ENCODE peak calls at places on chromosomes 7 and 10, in six cellular contexts. One of them, this sample, is unnamed.

GRCh38 chr7:103150192-103150591 is 1.3 kb upstream of the NAPEPLD start:
- DNase-seq in NCI-H446: no peak
- DNase-seq in activated CD8-positive, alpha-beta T cell treated with anti-CD3 and anti-CD28 coated beads for 36 hours: no peak
- DNase-seq in NCI-H2081: no peak
- DNase-seq in T47D: no peak
- DNase-seq in iPS-NIHi11: no peak
- DNase-seq in this sample: no peak

GRCh38 chr10:60495357-60495756 is 105.7 kb upstream of the ANK3 start:
- DNase-seq in T47D: no peak
- DNase-seq in iPS-NIHi11: no peak
- DNase-seq in activated CD8-positive, alpha-beta T cell treated with anti-CD3 and anti-CD28 coated beads for 36 hours: no peak
- DNase-seq in NCI-H2081: no peak
- DNase-seq in NCI-H446: no peak
- DNase-seq in this sample: no peak

GRCh38 chr10:73000973-73001372 is 46.4 kb upstream of the PLA2G12B start:
- DNase-seq in NCI-H2081: no peak
- DNase-seq in NCI-H446: no peak
- DNase-seq in T47D: no peak
- DNase-seq in activated CD8-positive, alpha-beta T cell treated with anti-CD3 and anti-CD28 coated beads for 36 hours: no peak
- DNase-seq in iPS-NIHi11: no peak
- DNase-seq in this sample: no peak

GRCh38 chr10:79405221-79405994 is 40.0 kb downstream of the ZCCHC24 start:
- DNase-seq in NCI-H446: no peak
- DNase-seq in NCI-H2081: no peak
- DNase-seq in T47D: no peak
- DNase-seq in activated CD8-positive, alpha-beta T cell treated with anti-CD3 and anti-CD28 coated beads for 36 hours: no peak
- DNase-seq in iPS-NIHi11: no peak
- DNase-seq in this sample: no peak

GRCh38 chr10:100569687-100570517 is 34.2 kb downstream of the HIF1AN start:
- DNase-seq in iPS-NIHi11: peak; percentile 82
- DNase-seq in T47D: no peak
- DNase-seq in NCI-H446: peak; percentile 0
- DNase-seq in activated CD8-positive, alpha-beta T cell treated with anti-CD3 and anti-CD28 coated beads for 36 hours: peak; percentile 35
- DNase-seq in NCI-H2081: no peak
- DNase-seq in this sample: peak; percentile 66

GRCh38 chr10:119020627-119020946 is 8.9 kb upstream of the NANOS1 start:
- DNase-seq in NCI-H446: no peak
- DNase-seq in NCI-H2081: no peak
- DNase-seq in activated CD8-positive, alpha-beta T cell treated with anti-CD3 and anti-CD28 coated beads for 36 hours: peak; percentile 62
- DNase-seq in iPS-NIHi11: no peak
- DNase-seq in T47D: no peak
- DNase-seq in this sample: no peak

GRCh38 chr7:111312966-111313365 is 222.0 kb downstream of the LRRN3 start:
- DNase-seq in iPS-NIHi11: no peak
- DNase-seq in activated CD8-positive, alpha-beta T cell treated with anti-CD3 and anti-CD28 coated beads for 36 hours: no peak
- DNase-seq in NCI-H446: no peak
- DNase-seq in NCI-H2081: no peak
- DNase-seq in T47D: no peak
- DNase-seq in this sample: no peak

GRCh38 chr10:45817912-45818311 is 29.4 kb downstream of the AGAP4 start:
- DNase-seq in NCI-H446: no peak
- DNase-seq in iPS-NIHi11: no peak
- DNase-seq in NCI-H2081: no peak
- DNase-seq in T47D: no peak
- DNase-seq in activated CD8-positive, alpha-beta T cell treated with anti-CD3 and anti-CD28 coated beads for 36 hours: no peak
- DNase-seq in this sample: no peak

GRCh38 chr10:79382491-79382941 is 35.2 kb downstream of the PPIF start:
- DNase-seq in NCI-H446: no peak
- DNase-seq in T47D: no peak
- DNase-seq in activated CD8-positive, alpha-beta T cell treated with anti-CD3 and anti-CD28 coated beads for 36 hours: no peak
- DNase-seq in iPS-NIHi11: no peak
- DNase-seq in NCI-H2081: no peak
- DNase-seq in this sample: no peak

GRCh38 chr7:97971120-97971989 is 18.6 kb downstream of the OCM2 start:
- DNase-seq in T47D: peak; percentile 23
- DNase-seq in NCI-H446: no peak
- DNase-seq in iPS-NIHi11: no peak
- DNase-seq in activated CD8-positive, alpha-beta T cell treated with anti-CD3 and anti-CD28 coated beads for 36 hours: peak; percentile 44
- DNase-seq in NCI-H2081: no peak
- DNase-seq in this sample: no peak

GRCh38 chr7:12770227-12770975 is 83.0 kb downstream of the ARL4A start:
- DNase-seq in iPS-NIHi11: no peak
- DNase-seq in NCI-H446: peak; percentile 69
- DNase-seq in activated CD8-positive, alpha-beta T cell treated with anti-CD3 and anti-CD28 coated beads for 36 hours: no peak
- DNase-seq in T47D: no peak
- DNase-seq in NCI-H2081: no peak
- DNase-seq in this sample: peak; percentile 6

GRCh38 chr10:79070611-79071534 is 2.1 kb downstream of the ZMIZ1 start:
- DNase-seq in iPS-NIHi11: peak; percentile 70
- DNase-seq in T47D: peak; percentile 91
- DNase-seq in NCI-H2081: peak; percentile 27
- DNase-seq in activated CD8-positive, alpha-beta T cell treated with anti-CD3 and anti-CD28 coated beads for 36 hours: peak; percentile 52
- DNase-seq in NCI-H446: peak; percentile 84
- DNase-seq in this sample: peak; percentile 53

This sample was measured in NCI-H1694.